ENCODE peak calls at places on chromosomes 12 and 14, in nine cellular contexts. C, Z, P, D, J, V, A, S and N are unnamed samples.
A peak's percentile ranks its signal among the peaks of the same experiment; 100 is the strongest.

GRCh38 chr14:61104358-61104757 is 123.3 kb downstream of the SLC38A6 start:
- DNase-seq in C (no peak), Z (no peak), P (no peak), D (no peak), J (no peak), V (no peak), A (no peak), S (no peak), N (no peak)

GRCh38 chr12:19052689-19053088 is 76.8 kb upstream of the PLEKHA5 start:
- DNase-seq in C (no peak), Z (no peak), P (no peak), D (no peak), J (no peak), V (no peak), A (no peak), S (no peak), N (no peak)

GRCh38 chr12:63150255-63151060 is 543 bp downstream of the AVPR1A start:
- DNase-seq in C (peak; percentile 5), Z (no peak), P (no peak), D (no peak), J (peak; percentile 2), V (no peak), A (no peak), S (no peak), N (no peak)

GRCh38 chr12:97063292-97063935 is 156.4 kb downstream of the NEDD1 start:
- DNase-seq in C (no peak), Z (no peak), P (no peak), D (no peak), J (no peak), V (no peak), A (no peak), S (no peak), N (no peak)

GRCh38 chr12:58873496-58873895 is 46.8 kb downstream of the LRIG3 start:
- DNase-seq in C (no peak), Z (no peak), P (no peak), D (no peak), J (no peak), V (no peak), A (peak; percentile 37), S (no peak), N (no peak)

GRCh38 chr12:28777603-28778365 is 371.3 kb upstream of the FAR2 start:
- DNase-seq in C (no peak), Z (no peak), P (no peak), D (no peak), J (no peak), V (no peak), A (no peak), S (no peak), N (no peak)

GRCh38 chr14:65783576-65783975 is 371.0 kb downstream of the FUT8 start:
- DNase-seq in C (no peak), Z (no peak), P (no peak), D (no peak), J (no peak), V (no peak), A (no peak), S (no peak), N (no peak)

GRCh38 chr12:43832506-43833168 is 3.2 kb upstream of the TMEM117 start:
- DNase-seq in C (no peak), Z (no peak), P (no peak), D (no peak), J (peak; percentile 27), V (no peak), A (no peak), S (no peak), N (no peak)

GRCh38 chr12:24960222-24960855 is 11.4 kb upstream of the BCAT1 start:
- DNase-seq in C (peak; percentile 69), Z (peak; percentile 72), P (peak; percentile 70), D (peak; percentile 6), J (peak; percentile 25), V (no peak), A (no peak), S (no peak), N (no peak)

GRCh38 chr12:130478786-130479185 is 141.1 kb downstream of the PIWIL1 start:
- DNase-seq in C (no peak), Z (no peak), P (no peak), D (no peak), J (no peak), V (no peak), A (no peak), S (no peak), N (no peak)

GRCh38 chr12:128531153-128531552 is 264.2 kb downstream of the TMEM132C start:
- DNase-seq in C (no peak), Z (no peak), P (no peak), D (no peak), J (no peak), V (no peak), A (no peak), S (no peak), N (no peak)

GRCh38 chr12:79933043-79933442 is 1.9 kb downstream of the PPP1R12A start:
- DNase-seq in C (no peak), Z (no peak), P (no peak), D (no peak), J (no peak), V (no peak), A (no peak), S (no peak), N (no peak)

GRCh38 chr12:70660620-70661219 is 23.5 kb upstream of the PTPRB start:
- DNase-seq in C (peak; percentile 32), Z (peak; percentile 77), P (no peak), D (no peak), J (peak; percentile 25), V (no peak), A (peak; percentile 56), S (no peak), N (no peak)

GRCh38 chr12:23552417-23552816 is 397.1 kb downstream of the SOX5 start:
- DNase-seq in C (no peak), Z (no peak), P (no peak), D (no peak), J (no peak), V (no peak), A (no peak), S (no peak), N (no peak)

GRCh38 chr12:47856094-47856493 is 36.4 kb upstream of the HDAC7 start:
- DNase-seq in C (no peak), Z (no peak), P (no peak), D (no peak), J (no peak), V (no peak), A (no peak), S (no peak), N (no peak)

GRCh38 chr12:42744539-42745156 is 155.1 kb upstream of the PRICKLE1 start:
- DNase-seq in C (peak; percentile 56), Z (no peak), P (peak; percentile 57), D (no peak), J (no peak), V (no peak), A (no peak), S (no peak), N (no peak)

DNA sequence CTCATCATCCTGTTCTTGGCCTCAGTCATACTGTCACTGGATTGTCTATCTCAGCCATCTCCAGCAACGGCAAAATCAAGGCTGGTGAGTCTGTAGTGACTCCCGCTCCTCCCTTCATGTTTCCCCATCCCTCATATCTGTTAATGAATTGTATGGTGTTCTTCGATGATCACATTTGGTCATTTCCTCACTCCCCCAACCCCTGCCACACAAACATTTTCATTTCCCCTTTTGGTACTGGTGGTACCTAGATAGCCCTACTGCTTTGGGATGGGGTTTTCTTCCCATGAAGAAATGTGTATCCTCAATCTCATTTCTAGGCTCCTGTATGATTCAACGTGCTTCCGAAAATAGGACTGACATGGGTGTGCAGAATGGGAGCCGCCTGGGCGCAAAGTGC is 2.7 kb upstream of the KLHL33 start:
- DNase-seq in C (no peak), Z (no peak), P (no peak), D (no peak), J (no peak), V (no peak), A (no peak), S (no peak), N (no peak)
- H3K4me1 ChIP-seq in C (peaks cover 6% of the 10 kb centered on the region), Z (peaks cover 2% of the 10 kb centered on the region), P (no peaks in the 10 kb centered on the region), D (peaks cover 22% of the 10 kb centered on the region), J (peaks cover 12% of the 10 kb centered on the region), V (peaks cover 9% of the 10 kb centered on the region), A (peaks cover 15% of the 10 kb centered on the region), S (no peaks in the 10 kb centered on the region), N (peaks cover 17% of the 10 kb centered on the region)

GRCh38 chr12:7103837-7104236 is 5.2 kb downstream of the C1RL start:
- DNase-seq in C (no peak), Z (no peak), P (no peak), D (no peak), J (no peak), V (no peak), A (no peak), S (no peak), N (no peak)

GRCh38 chr12:7101047-7101693 is 7.8 kb downstream of the C1RL start:
- DNase-seq in C (no peak), Z (peak; percentile 29), P (peak; percentile 29), D (no peak), J (no peak), V (no peak), A (no peak), S (no peak), N (no peak)

GRCh38 chr12:7102582-7102981 is 6.4 kb downstream of the C1RL start:
- DNase-seq in C (no peak), Z (no peak), P (no peak), D (no peak), J (no peak), V (no peak), A (no peak), S (no peak), N (no peak)

GRCh38 chr12:7100239-7100638 is 8.0 kb upstream of the C1R start:
- DNase-seq in C (no peak), Z (no peak), P (no peak), D (no peak), J (no peak), V (no peak), A (no peak), S (no peak), N (no peak)

DNA sequence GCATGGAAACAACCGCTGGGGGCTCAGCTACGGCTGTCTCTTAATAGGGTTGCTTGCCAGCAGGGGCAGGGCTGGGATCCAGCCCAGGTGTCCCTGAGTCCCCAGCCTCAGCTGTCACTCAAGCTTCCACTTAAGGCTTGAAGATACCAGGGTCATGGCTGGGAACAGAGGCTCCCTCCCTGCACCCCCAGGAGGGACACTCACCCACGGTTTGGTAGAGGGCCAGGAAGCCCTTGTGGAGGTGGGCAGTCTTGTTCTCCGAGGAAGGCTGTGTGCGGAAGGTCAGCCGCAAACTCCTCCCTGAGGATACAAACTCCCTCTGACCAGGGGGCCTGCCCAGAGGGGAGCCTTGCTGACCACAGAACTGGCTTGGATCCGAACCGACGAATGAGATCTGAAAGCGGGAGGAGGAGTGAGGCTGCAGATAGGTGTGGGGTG is 7.3 kb downstream of the C1RL start:
- DNase-seq in C (no peak), Z (no peak), P (peak; percentile 55), D (no peak), J (no peak), V (no peak), A (no peak), S (no peak), N (no peak)
- H3K27ac ChIP-seq in C (no peak overlapping the region), Z (no peak overlapping the region), P (peak overlapping the region; percentile 12), D (no peak overlapping the region), J (no peak overlapping the region), V (peak overlapping the region; percentile 24), A (no peak overlapping the region), S (no peak overlapping the region), N (no peak overlapping the region)

GRCh38 chr12:65605019-65605418 is 219.3 kb upstream of the HMGA2 start:
- DNase-seq in C (peak; percentile 64), Z (peak; percentile 69), P (no peak), D (no peak), J (no peak), V (no peak), A (no peak), S (no peak), N (no peak)
- H3K4me1 ChIP-seq in C (peaks cover 3% of the 10 kb centered on the region), Z (peaks cover 15% of the 10 kb centered on the region), P (peaks cover 21% of the 10 kb centered on the region), D (no peaks in the 10 kb centered on the region), J (no peaks in the 10 kb centered on the region), V (peaks cover 23% of the 10 kb centered on the region), A (peaks cover 19% of the 10 kb centered on the region), S (peaks cover 14% of the 10 kb centered on the region), N (no peaks in the 10 kb centered on the region)

GRCh38 chr12:14993537-14994266 is 20.9 kb downstream of the PDE6H start:
- DNase-seq in C (peak; percentile 80), Z (peak; percentile 68), P (peak; percentile 71), D (no peak), J (no peak), V (no peak), A (no peak), S (no peak), N (no peak)
- H3K27ac ChIP-seq in C (no peak overlapping the region), Z (peak overlapping the region; percentile 8), P (no peak overlapping the region), D (no peak overlapping the region), J (peak overlapping the region; percentile 11), V (peak overlapping the region; percentile 5), A (no peak overlapping the region), S (no peak overlapping the region), N (no peak overlapping the region)